ENCODE peak calls at places on chromosomes 12 and 14, in five cellular contexts. One of them, this sample, is unnamed.

GRCh38 chr14:85536835-85537195 is 6.9 kb downstream of the FLRT2 start:
- DNase-seq in adrenal gland: no peak
- DNase-seq in BJ: no peak
- DNase-seq in tibial artery: no peak
- DNase-seq in kidney epithelial cell: no peak
- DNase-seq in this sample: no peak

GRCh38 chr14:68405959-68406358 is 386.9 kb downstream of the ZFP36L1 start:
- DNase-seq in adrenal gland: no peak
- DNase-seq in BJ: no peak
- DNase-seq in tibial artery: no peak
- DNase-seq in kidney epithelial cell: no peak
- DNase-seq in this sample: no peak

GRCh38 chr14:99143126-99143525 is 128.9 kb downstream of the BCL11B start:
- DNase-seq in adrenal gland: no peak
- DNase-seq in BJ: no peak
- DNase-seq in tibial artery: peak
- DNase-seq in kidney epithelial cell: no peak
- DNase-seq in this sample: no peak

GRCh38 chr12:91620949-91621348 is 438.3 kb upstream of the DCN start:
- DNase-seq in adrenal gland: no peak
- DNase-seq in BJ: no peak
- DNase-seq in tibial artery: no peak
- DNase-seq in kidney epithelial cell: no peak
- DNase-seq in this sample: no peak

GRCh38 chr12:47458273-47458672 is 247.6 kb downstream of the RPAP3 start:
- DNase-seq in adrenal gland: no peak
- DNase-seq in BJ: no peak
- DNase-seq in tibial artery: no peak
- DNase-seq in kidney epithelial cell: peak
- DNase-seq in this sample: no peak

GRCh38 chr12:47955059-47955458 is 8.3 kb upstream of the TMEM106C start:
- DNase-seq in adrenal gland: no peak
- DNase-seq in BJ: no peak
- DNase-seq in tibial artery: no peak
- DNase-seq in kidney epithelial cell: no peak
- DNase-seq in this sample: no peak

GRCh38 chr12:56099787-56100186 is 4.6 kb upstream of the PA2G4 start:
- DNase-seq in adrenal gland: no peak
- DNase-seq in BJ: no peak
- DNase-seq in tibial artery: no peak
- DNase-seq in kidney epithelial cell: no peak
- DNase-seq in this sample: no peak

GRCh38 chr14:23578560-23579310 is at the start of gene JPH4:
- DNase-seq in adrenal gland: no peak
- DNase-seq in BJ: no peak
- DNase-seq in tibial artery: no peak
- DNase-seq in kidney epithelial cell: no peak
- DNase-seq in this sample: no peak

GRCh38 chr12:95169368-95169767 is 47.9 kb downstream of the FGD6 start:
- DNase-seq in adrenal gland: peak
- DNase-seq in BJ: peak
- DNase-seq in tibial artery: no peak
- DNase-seq in kidney epithelial cell: peak
- DNase-seq in this sample: peak

GRCh38 chr14:36134026-36134425 is 42.5 kb downstream of the PTCSC3 start:
- DNase-seq in adrenal gland: no peak
- DNase-seq in BJ: no peak
- DNase-seq in tibial artery: no peak
- DNase-seq in kidney epithelial cell: no peak
- DNase-seq in this sample: no peak

GRCh38 chr12:100741084-100741711 is 53.4 kb upstream of the ANO4 start:
- DNase-seq in adrenal gland: no peak
- DNase-seq in BJ: no peak
- DNase-seq in tibial artery: no peak
- DNase-seq in kidney epithelial cell: no peak
- DNase-seq in this sample: peak

GRCh38 chr12:124039276-124039675 is 66.3 kb downstream of the ZNF664 start:
- DNase-seq in adrenal gland: no peak
- DNase-seq in BJ: no peak
- DNase-seq in tibial artery: no peak
- DNase-seq in kidney epithelial cell: no peak
- DNase-seq in this sample: no peak

GRCh38 chr12:66154776-66155175 is 15.0 kb downstream of the TMBIM4 start:
- DNase-seq in adrenal gland: no peak
- DNase-seq in BJ: no peak
- DNase-seq in tibial artery: no peak
- DNase-seq in kidney epithelial cell: no peak
- DNase-seq in this sample: no peak

GRCh38 chr12:126390969-126391566 is 1325.8 kb downstream of the AACS start:
- DNase-seq in adrenal gland: no peak
- DNase-seq in BJ: no peak
- DNase-seq in tibial artery: no peak
- DNase-seq in kidney epithelial cell: no peak
- DNase-seq in this sample: no peak

GRCh38 chr12:49706351-49707126 is 666 bp downstream of the FMNL3 start:
- DNase-seq in adrenal gland: peak
- DNase-seq in BJ: no peak
- DNase-seq in tibial artery: peak
- DNase-seq in kidney epithelial cell: no peak
- DNase-seq in this sample: no peak

GRCh38 chr14:72614891-72615410 is 278.9 kb downstream of the DPF3 start:
- DNase-seq in adrenal gland: no peak
- DNase-seq in BJ: no peak
- DNase-seq in tibial artery: no peak
- DNase-seq in kidney epithelial cell: no peak
- DNase-seq in this sample: no peak

GRCh38 chr12:4353785-4354208 is 25.7 kb downstream of the FGF23 start:
- DNase-seq in adrenal gland: no peak
- DNase-seq in BJ: no peak
- DNase-seq in tibial artery: no peak
- DNase-seq in kidney epithelial cell: no peak
- DNase-seq in this sample: no peak

GRCh38 chr14:59463773-59464650 is 1.2 kb downstream of the GPR135 start:
- DNase-seq in adrenal gland: no peak
- DNase-seq in BJ: no peak
- DNase-seq in tibial artery: no peak
- DNase-seq in kidney epithelial cell: no peak
- DNase-seq in this sample: no peak

GRCh38 chr14:58862421-58862820 is 224.7 kb downstream of the DACT1 start:
- DNase-seq in adrenal gland: no peak
- DNase-seq in BJ: no peak
- DNase-seq in tibial artery: no peak
- DNase-seq in kidney epithelial cell: no peak
- DNase-seq in this sample: no peak

GRCh38 chr14:57378661-57379060 is 11.7 kb upstream of the NAA30 start:
- DNase-seq in adrenal gland: no peak
- DNase-seq in BJ: no peak
- DNase-seq in tibial artery: no peak
- DNase-seq in kidney epithelial cell: no peak
- DNase-seq in this sample: no peak

GRCh38 chr12:92717202-92717601 is 14.4 kb downstream of the PLEKHG7 start:
- DNase-seq in adrenal gland: peak
- DNase-seq in BJ: no peak
- DNase-seq in tibial artery: no peak
- DNase-seq in kidney epithelial cell: no peak
- DNase-seq in this sample: peak

GRCh38 chr12:4518106-4518728 is 20.5 kb upstream of the RAD51AP1 start:
- DNase-seq in adrenal gland: no peak
- DNase-seq in BJ: peak
- DNase-seq in tibial artery: no peak
- DNase-seq in kidney epithelial cell: no peak
- DNase-seq in this sample: no peak

GRCh38 chr12:51383281-51383905 is 7.8 kb downstream of the GALNT6 start:
- DNase-seq in adrenal gland: no peak
- DNase-seq in BJ: no peak
- DNase-seq in tibial artery: no peak
- DNase-seq in kidney epithelial cell: no peak
- DNase-seq in this sample: no peak

GRCh38 chr12:131351319-131352028 is 359.4 kb upstream of the SFSWAP start:
- DNase-seq in adrenal gland: no peak
- DNase-seq in BJ: no peak
- DNase-seq in tibial artery: no peak
- DNase-seq in kidney epithelial cell: no peak
- DNase-seq in this sample: no peak

GRCh38 chr12:1922985-1923384 is 4.5 kb upstream of the CACNA2D4 start:
- DNase-seq in adrenal gland: peak
- DNase-seq in BJ: no peak
- DNase-seq in tibial artery: no peak
- DNase-seq in kidney epithelial cell: no peak
- DNase-seq in this sample: no peak

GRCh38 chr12:20696181-20696580 is 1.0 kb downstream of the SLCO1C1 start:
- DNase-seq in adrenal gland: peak
- DNase-seq in BJ: no peak
- DNase-seq in tibial artery: no peak
- DNase-seq in kidney epithelial cell: no peak
- DNase-seq in this sample: no peak

GRCh38 chr12:65278576-65279386 is at the start of gene MSRB3:
- DNase-seq in adrenal gland: peak
- DNase-seq in BJ: no peak
- DNase-seq in tibial artery: peak
- DNase-seq in kidney epithelial cell: peak
- DNase-seq in this sample: peak

GRCh38 chr12:13120431-13120830 is 17.0 kb upstream of the GSG1 start:
- DNase-seq in adrenal gland: no peak
- DNase-seq in BJ: no peak
- DNase-seq in tibial artery: no peak
- DNase-seq in kidney epithelial cell: no peak
- DNase-seq in this sample: no peak

GRCh38 chr12:13116259-13116658 is 12.8 kb upstream of the GSG1 start:
- DNase-seq in adrenal gland: no peak
- DNase-seq in BJ: no peak
- DNase-seq in tibial artery: no peak
- DNase-seq in kidney epithelial cell: no peak
- DNase-seq in this sample: no peak

GRCh38 chr12:13112968-13113367 is 9.5 kb upstream of the GSG1 start:
- DNase-seq in adrenal gland: no peak
- DNase-seq in BJ: no peak
- DNase-seq in tibial artery: no peak
- DNase-seq in kidney epithelial cell: no peak
- DNase-seq in this sample: no peak

GRCh38 chr12:13116971-13117370 is 13.5 kb upstream of the GSG1 start:
- DNase-seq in adrenal gland: no peak
- DNase-seq in BJ: no peak
- DNase-seq in tibial artery: no peak
- DNase-seq in kidney epithelial cell: no peak
- DNase-seq in this sample: no peak

DNA sequence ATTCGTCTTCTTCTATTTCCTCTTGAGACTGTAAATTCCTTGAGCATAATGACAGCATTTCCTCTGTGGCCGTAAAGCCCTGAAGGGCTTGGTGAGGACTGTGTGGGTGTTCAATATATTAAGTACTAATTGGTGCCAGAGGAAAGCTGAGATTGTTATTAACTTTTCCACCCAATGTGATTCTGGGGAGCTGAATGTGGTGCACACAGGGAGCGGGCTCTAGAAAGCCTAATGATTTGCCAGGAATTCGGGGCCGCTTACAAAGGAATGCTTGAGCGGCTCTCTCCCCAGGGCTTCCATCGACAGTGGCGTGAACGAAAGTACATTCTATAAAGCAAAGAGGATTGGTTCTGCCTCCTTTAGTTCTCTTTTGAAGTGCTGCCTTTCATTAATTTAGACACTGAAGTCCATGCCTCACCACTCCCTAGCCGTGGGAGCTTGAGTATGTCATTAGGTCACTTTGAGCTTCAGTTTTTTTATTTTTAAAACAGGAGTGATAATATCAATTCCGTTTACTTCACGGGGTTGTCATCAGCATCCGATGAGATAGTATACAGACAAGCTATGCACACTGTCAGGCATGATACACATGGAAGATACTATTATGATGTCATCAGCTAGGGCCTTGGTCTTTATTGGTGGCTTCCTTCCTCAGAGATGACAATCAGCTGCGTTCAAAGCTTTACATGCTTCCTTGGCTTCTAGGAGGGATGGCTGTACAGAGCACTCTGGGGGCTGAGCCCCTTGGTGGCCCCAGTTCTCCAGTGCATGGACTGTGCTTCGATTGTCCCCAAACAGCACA is 11.0 kb upstream of the GSG1 start:
- DNase-seq in adrenal gland: no peak
- DNase-seq in BJ: no peak
- DNase-seq in tibial artery: no peak
- DNase-seq in kidney epithelial cell: no peak
- DNase-seq in this sample: no peak
- H3K4me3 ChIP-seq in adrenal gland: no peak
- H3K4me3 ChIP-seq in BJ: no peak
- H3K4me3 ChIP-seq in tibial artery: no peak
- H3K4me3 ChIP-seq in kidney epithelial cell: no peak
- H3K4me3 ChIP-seq in this sample: no peak

GRCh38 chr12:112788205-112788604 is 3.3 kb upstream of the RPH3A start:
- DNase-seq in adrenal gland: no peak
- DNase-seq in BJ: no peak
- DNase-seq in tibial artery: no peak
- DNase-seq in kidney epithelial cell: no peak
- DNase-seq in this sample: no peak
- TF ChIP-seq CTCF in adrenal gland: no peak
- TF ChIP-seq CTCF in BJ: no peak
- TF ChIP-seq CTCF in tibial artery: no peak
- TF ChIP-seq CTCF in kidney epithelial cell: no peak
- TF ChIP-seq CTCF in this sample: no peak

DNA sequence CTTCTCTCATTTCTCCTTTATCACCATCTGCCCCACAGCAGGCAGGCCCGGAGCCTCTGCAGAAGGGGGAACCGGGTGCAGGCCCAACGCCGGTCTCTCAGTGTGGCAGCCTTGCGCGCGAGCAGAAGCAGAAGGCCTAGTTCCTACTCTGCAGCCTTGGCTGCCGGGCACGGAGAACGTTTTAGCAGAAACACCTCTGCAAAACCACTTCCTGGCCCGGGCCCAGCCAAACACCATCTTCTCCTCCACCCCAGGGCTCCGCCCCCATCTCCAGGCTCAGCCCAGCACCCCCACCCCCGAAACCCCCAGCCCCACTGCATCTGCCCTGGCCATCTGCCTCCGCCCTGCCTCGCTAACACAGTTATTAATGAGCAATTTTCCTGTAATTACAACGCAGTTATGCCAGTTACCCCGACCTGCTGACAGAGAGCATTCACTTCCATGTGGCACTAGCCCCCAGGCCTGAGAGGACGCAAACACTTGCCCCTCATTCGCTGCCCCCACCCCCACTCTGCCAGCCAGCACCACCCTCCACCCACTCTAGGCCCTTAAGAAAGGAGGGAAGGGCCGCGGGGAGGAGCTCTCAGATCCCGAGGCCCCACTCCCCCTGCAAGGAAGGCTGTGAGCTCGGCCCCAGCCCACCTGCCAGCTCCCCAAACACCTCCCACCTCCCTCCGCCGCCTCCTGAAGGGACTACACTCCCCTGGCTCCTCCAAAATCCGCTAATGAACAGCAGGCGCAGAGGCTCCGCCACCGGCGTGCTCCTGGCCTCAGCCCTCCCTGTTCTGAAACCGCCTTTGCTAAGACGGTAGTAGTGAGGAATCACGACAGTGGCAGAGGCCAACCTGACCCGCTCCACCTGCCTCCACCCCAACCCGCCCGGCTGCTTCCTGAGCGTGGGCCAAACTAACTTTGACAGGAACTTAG is 44.7 kb upstream of the FBRSL1 start:
- DNase-seq in adrenal gland: no peak
- DNase-seq in BJ: no peak
- DNase-seq in tibial artery: peak
- DNase-seq in kidney epithelial cell: no peak
- DNase-seq in this sample: no peak
- H3K4me3 ChIP-seq in adrenal gland: no peak
- H3K4me3 ChIP-seq in BJ: peak
- H3K4me3 ChIP-seq in tibial artery: peak
- H3K4me3 ChIP-seq in kidney epithelial cell: peak
- H3K4me3 ChIP-seq in this sample: peak

GRCh38 chr14:104054222-104054905 is 31.1 kb upstream of the ASPG start:
- DNase-seq in adrenal gland: no peak
- DNase-seq in BJ: no peak
- DNase-seq in tibial artery: no peak
- DNase-seq in kidney epithelial cell: no peak
- DNase-seq in this sample: no peak
- TF ChIP-seq CTCF in adrenal gland: no peak
- TF ChIP-seq CTCF in BJ: no peak
- TF ChIP-seq CTCF in tibial artery: no peak
- TF ChIP-seq CTCF in kidney epithelial cell: no peak
- TF ChIP-seq CTCF in this sample: no peak

This sample was measured in AG09309.